ENCODE peak calls at places on chromosomes 4 and X, in six cellular contexts. S is right cardiac atrium; F is activated T-cell treated with anti-CD3 and anti-CD28 coated beads, Interleukin-2, amount 50 U/mL, for 1 hour; R is activated CD4-positive, alpha-beta T cell treated with anti-CD3 and anti-CD28 coated beads, Interleukin-2, amount 10 ng/mL, durations not matched to agents 7 days and 5 days; U is cardiac muscle cell; Y is AG10803. P is an unnamed sample.

GRCh38 chr4:38091636-38092035 is 131.4 kb downstream of the PTTG2 start:
- DNase-seq in S (no peak), F (no peak), R (no peak), U (peak; percentile 42), Y (peak; percentile 89), P (no peak)

GRCh38 chr4:151830168-151830567 is 69.4 kb upstream of the GATB start:
- DNase-seq in S (no peak), F (no peak), R (no peak), U (no peak), Y (no peak), P (no peak)

GRCh38 chrX:37926700-37927099 is 79.3 kb upstream of the DYNLT3 start:
- DNase-seq in S (no peak), F (no peak), R (no peak), U (peak; percentile 59), Y (peak; percentile 41), P (no peak)

GRCh38 chr4:173005912-173006633 is 162.5 kb upstream of the GALNT7 start:
- DNase-seq in S (no peak), F (no peak), R (no peak), U (no peak), Y (no peak), P (no peak)

GRCh38 chrX:119008122-119008744 is 33.8 kb downstream of the LONRF3 start:
- DNase-seq in S (no peak), F (peak; percentile 36), R (peak; percentile 38), U (peak; percentile 50), Y (peak; percentile 18), P (peak; percentile 24)

GRCh38 chr4:168648929-168649328 is 152.1 kb downstream of the PALLD start:
- DNase-seq in S (no peak), F (no peak), R (no peak), U (peak; percentile 69), Y (peak; percentile 74), P (no peak)

GRCh38 chr4:154577324-154577723 is 13.2 kb downstream of the FGA start:
- DNase-seq in S (no peak), F (no peak), R (no peak), U (no peak), Y (no peak), P (no peak)

GRCh38 chr4:95165926-95166524 is 382.7 kb downstream of the UNC5C start:
- DNase-seq in S (no peak), F (no peak), R (peak; percentile 65), U (peak; percentile 87), Y (peak; percentile 74), P (no peak)

GRCh38 chrX:124346064-124346876 is at the start of gene SH2D1A:
- DNase-seq in S (no peak), F (peak; percentile 43), R (peak; percentile 52), U (no peak), Y (no peak), P (no peak)

GRCh38 chr4:122583906-122584305 is 37.0 kb downstream of the IL21 start:
- DNase-seq in S (no peak), F (no peak), R (no peak), U (peak; percentile 65), Y (peak; percentile 71), P (no peak)

GRCh38 chr4:40327340-40327739 is 7.8 kb upstream of the CHRNA9 start:
- DNase-seq in S (no peak), F (no peak), R (no peak), U (peak; percentile 55), Y (no peak), P (no peak)

GRCh38 chrX:52271212-52271611 is 86.5 kb downstream of the MAGED4 start:
- DNase-seq in S (no peak), F (no peak), R (no peak), U (peak; percentile 11), Y (peak; percentile 0), P (no peak)

GRCh38 chr4:146957252-146957651 is 11.6 kb upstream of the TTC29 start:
- DNase-seq in S (no peak), F (no peak), R (no peak), U (peak; percentile 13), Y (peak; percentile 88), P (no peak)

GRCh38 chr4:54017308-54017707 is 47.1 kb downstream of the CHIC2 start:
- DNase-seq in S (no peak), F (no peak), R (no peak), U (no peak), Y (no peak), P (no peak)